ENCODE peak calls at places on chromosomes 3 and 15, in four cellular contexts. F is HepG2, O is H1, T is GM12878. P is an unnamed sample. For H3K4me1, the result is how much of the 10 kb centered on the place peaks cover.

GRCh38 chr3:175749981-175750380 is 890.8 kb downstream of the NAALADL2 start:
- DNase-seq in F (no peak), O (no peak), T (no peak), P (no peak)

GRCh38 chr15:66939451-66940023 is 125.9 kb upstream of the SMAD3 start:
- DNase-seq in F (no peak), O (no peak), T (no peak), P (no peak)

GRCh38 chr3:12705981-12706380 is 42.1 kb upstream of the RAF1 start:
- DNase-seq in F (no peak), O (no peak), T (no peak), P (no peak)

GRCh38 chr15:73353734-73354133 is 15.0 kb downstream of the HCN4 start:
- DNase-seq in F (no peak), O (no peak), T (no peak), P (no peak)

GRCh38 chr3:139264375-139264774 is 79.4 kb upstream of the MRPS22 start:
- DNase-seq in F (no peak), O (no peak), T (no peak), P (no peak)

GRCh38 chr3:152474585-152474984 is 205.9 kb downstream of the MBNL1 start:
- DNase-seq in F (peak), O (no peak), T (peak), P (peak)

GRCh38 chr3:186254676-186255665 is 107.1 kb downstream of the DGKG start:
- DNase-seq in F (no peak), O (no peak), T (peak), P (no peak)

GRCh38 chr3:157865449-157865862 is 240.8 kb downstream of the SHOX2 start:
- DNase-seq in F (peak), O (peak), T (peak), P (peak)

GRCh38 chr3:40043444-40043755 is 234.0 kb downstream of the MYRIP start:
- DNase-seq in F (no peak), O (no peak), T (no peak), P (no peak)

GRCh38 chr3:17783426-17783825 is 41.0 kb upstream of the TBC1D5 start:
- DNase-seq in F (no peak), O (no peak), T (no peak), P (no peak)

GRCh38 chr15:98596131-98596530 is 52.2 kb upstream of the IGF1R start:
- DNase-seq in F (no peak), O (no peak), T (no peak), P (no peak)

GRCh38 chr3:177443469-177443868 is 246.2 kb upstream of the TBL1XR1 start:
- DNase-seq in F (peak), O (no peak), T (no peak), P (no peak)

GRCh38 chr3:50550079-50550736 is 17.3 kb downstream of the C3orf18 start:
- DNase-seq in F (peak), O (no peak), T (no peak), P (no peak)

GRCh38 chr15:100783760-100784492 is 95.7 kb upstream of the ALDH1A3 start:
- DNase-seq in F (no peak), O (no peak), T (no peak), P (no peak)

GRCh38 chr3:181288145-181288544 is 298.6 kb upstream of the DNAJC19 start:
- DNase-seq in F (no peak), O (no peak), T (no peak), P (no peak)

GRCh38 chr15:91255788-91256187 is 155.7 kb downstream of the SV2B start:
- DNase-seq in F (no peak), O (no peak), T (no peak), P (no peak)

DNA sequence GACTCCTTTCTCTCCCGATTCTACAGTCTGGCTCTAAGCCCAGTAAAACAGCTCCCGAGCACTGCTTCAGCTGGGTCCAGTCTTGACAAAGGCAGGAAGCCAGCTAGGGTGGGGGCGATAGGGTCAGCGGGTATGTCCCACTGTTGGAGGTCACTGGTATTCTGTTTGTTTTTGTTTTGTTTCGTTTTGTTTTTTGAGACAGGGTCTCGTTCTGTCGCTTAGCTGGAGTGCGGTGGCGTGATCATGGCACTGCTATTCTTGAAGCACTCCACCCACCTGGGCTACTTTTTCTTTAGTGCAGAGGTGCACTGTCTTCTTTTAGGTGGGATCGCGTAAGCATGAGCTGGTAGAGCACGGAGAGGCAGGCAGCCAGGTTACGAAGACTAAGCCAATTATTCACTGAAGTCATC is 16.3 kb downstream of the GCSAM start:
- DNase-seq in F (no peak), O (no peak), T (no peak), P (no peak)
- H3K4me1 ChIP-seq in F (under half), O (under half), T (half or more), P (under half)

GRCh38 chr3:62371735-62372591 is 1.4 kb downstream of the FEZF2 start:
- DNase-seq in F (no peak), O (no peak), T (no peak), P (no peak)

GRCh38 chr3:62374375-62374876 is 1.1 kb upstream of the FEZF2 start:
- DNase-seq in F (no peak), O (no peak), T (no peak), P (no peak)

GRCh38 chr3:62373714-62374333 is 474 bp upstream of the FEZF2 start:
- DNase-seq in F (no peak), O (no peak), T (no peak), P (no peak)

GRCh38 chr3:62372621-62373041 is 719 bp downstream of the FEZF2 start:
- DNase-seq in F (no peak), O (no peak), T (no peak), P (no peak)

GRCh38 chr3:62373215-62373614 is at the start of gene FEZF2:
- DNase-seq in F (no peak), O (no peak), T (no peak), P (no peak)
- TF ChIP-seq YY1 in F (no peak), O (no peak), T (no peak), P (no peak)

GRCh38 chr3:22691407-22691806 is 511.7 kb upstream of the UBE2E2 start:
- DNase-seq in F (no peak), O (peak), T (no peak), P (peak)

GRCh38 chr3:22684739-22685138 is 518.4 kb upstream of the UBE2E2 start:
- DNase-seq in F (no peak), O (no peak), T (no peak), P (no peak)

DNA sequence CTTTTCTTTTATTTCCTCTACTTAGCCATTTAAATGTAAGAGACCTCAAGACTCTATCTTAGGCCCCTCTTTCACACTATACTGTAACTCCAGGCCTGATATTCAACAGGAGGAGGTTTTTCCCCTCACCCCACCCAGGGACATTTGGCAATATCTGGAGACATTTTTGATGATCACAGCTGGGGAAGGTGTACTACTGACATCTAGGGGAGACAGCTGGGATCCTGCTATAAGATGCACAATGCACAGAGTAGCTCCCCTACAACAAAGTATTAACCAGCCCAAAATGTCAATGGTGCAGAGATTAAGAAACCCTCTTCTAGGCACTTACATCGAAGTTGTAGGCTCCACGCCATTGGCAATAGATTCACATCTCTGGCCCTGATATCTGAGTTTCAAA is 517.5 kb upstream of the UBE2E2 start:
- DNase-seq in F (peak), O (no peak), T (no peak), P (no peak)
- TF ChIP-seq SUZ12 in F (no peak), O (no peak), T (no peak), P (no peak)

GRCh38 chr3:46537789-46538188 is 28.3 kb downstream of the LRRC2 start:
- DNase-seq in F (no peak), O (no peak), T (no peak), P (no peak)

GRCh38 chr3:46537316-46537715 is 28.8 kb downstream of the LRRC2 start:
- DNase-seq in F (no peak), O (no peak), T (no peak), P (no peak)

GRCh38 chr3:46540550-46540949 is 25.6 kb downstream of the LRRC2 start:
- DNase-seq in F (no peak), O (no peak), T (no peak), P (no peak)

GRCh38 chr3:46539443-46540005 is 26.6 kb downstream of the LRRC2 start:
- DNase-seq in F (no peak), O (no peak), T (no peak), P (no peak)

GRCh38 chr3:46538803-46539442 is 27.2 kb downstream of the LRRC2 start:
- DNase-seq in F (no peak), O (no peak), T (peak), P (no peak)
- H3K4me1 ChIP-seq in F (under half), O (under half), T (under half), P (under half)